ENCODE peak calls at places on chromosomes 11 and 22, in four cellular contexts. C is HCT116, N is K562, A is H1. B is an unnamed sample.

GRCh38 chr11:22634897-22635629 is 9.4 kb upstream of the FANCF start:
- DNase-seq in C (no peak), N (no peak), A (no peak), B (peak)

GRCh38 chr22:41513391-41513790 is 30.9 kb downstream of the POLR3H start:
- DNase-seq in C (no peak), N (no peak), A (no peak), B (no peak)

GRCh38 chr11:5620606-5621521 is 3.9 kb upstream of the TRIM34 start:
- DNase-seq in C (no peak), N (peak), A (no peak), B (peak)

GRCh38 chr11:86923993-86924766 is 31.0 kb downstream of the FZD4 start:
- DNase-seq in C (no peak), N (no peak), A (peak), B (peak)

GRCh38 chr11:92224394-92225205 is at the start of gene FAT3:
- DNase-seq in C (no peak), N (no peak), A (no peak), B (no peak)

GRCh38 chr11:64531906-64532312 is 59.1 kb upstream of the SLC22A12 start:
- DNase-seq in C (no peak), N (no peak), A (no peak), B (no peak)

GRCh38 chr22:38311331-38311635 is 6.0 kb downstream of the CSNK1E start:
- DNase-seq in C (no peak), N (no peak), A (no peak), B (no peak)

GRCh38 chr22:47115921-47116320 is 353.5 kb downstream of the TBC1D22A start:
- DNase-seq in C (no peak), N (no peak), A (no peak), B (no peak)

GRCh38 chr11:18299724-18300123 is 22.2 kb downstream of the HPS5 start:
- DNase-seq in C (no peak), N (no peak), A (no peak), B (no peak)

GRCh38 chr11:45869551-45869950 is 15.9 kb upstream of the MAPK8IP1 start:
- DNase-seq in C (no peak), N (no peak), A (no peak), B (no peak)

GRCh38 chr22:37095113-37095512 is 14.4 kb downstream of the TMPRSS6 start:
- DNase-seq in C (no peak), N (no peak), A (no peak), B (no peak)

GRCh38 chr11:64661622-64662021 is 61.4 kb downstream of the NRXN2 start:
- DNase-seq in C (no peak), N (no peak), A (no peak), B (no peak)

GRCh38 chr11:67504023-67504949 is 877 bp downstream of the PITPNM1 start:
- DNase-seq in C (no peak), N (peak), A (no peak), B (no peak)

GRCh38 chr11:64123679-64124078 is 42.2 kb downstream of the MACROD1 start:
- DNase-seq in C (no peak), N (no peak), A (no peak), B (no peak)

GRCh38 chr11:13781153-13781552 is 112.7 kb downstream of the FAR1 start:
- DNase-seq in C (no peak), N (no peak), A (no peak), B (peak)

GRCh38 chr11:11163256-11163655 is 189.8 kb downstream of the CSNK2A3 start:
- DNase-seq in C (peak), N (peak), A (no peak), B (peak)

GRCh38 chr22:36409911-36410756 is 22.4 kb upstream of the MYH9 start:
- DNase-seq in C (peak), N (peak), A (peak), B (peak)

GRCh38 chr11:1884123-1884415 is 7.6 kb downstream of the PRR33 start:
- DNase-seq in C (no peak), N (no peak), A (no peak), B (no peak)

GRCh38 chr11:35166369-35167360 is 27.7 kb downstream of the CD44 start:
- DNase-seq in C (peak), N (no peak), A (no peak), B (no peak)

GRCh38 chr11:20564811-20565210 is 34.6 kb upstream of the SLC6A5 start:
- DNase-seq in C (no peak), N (no peak), A (no peak), B (no peak)
- TF ChIP-seq FOSL1 in C (no peak), N (no peak), A (no peak), B (no peak)

DNA sequence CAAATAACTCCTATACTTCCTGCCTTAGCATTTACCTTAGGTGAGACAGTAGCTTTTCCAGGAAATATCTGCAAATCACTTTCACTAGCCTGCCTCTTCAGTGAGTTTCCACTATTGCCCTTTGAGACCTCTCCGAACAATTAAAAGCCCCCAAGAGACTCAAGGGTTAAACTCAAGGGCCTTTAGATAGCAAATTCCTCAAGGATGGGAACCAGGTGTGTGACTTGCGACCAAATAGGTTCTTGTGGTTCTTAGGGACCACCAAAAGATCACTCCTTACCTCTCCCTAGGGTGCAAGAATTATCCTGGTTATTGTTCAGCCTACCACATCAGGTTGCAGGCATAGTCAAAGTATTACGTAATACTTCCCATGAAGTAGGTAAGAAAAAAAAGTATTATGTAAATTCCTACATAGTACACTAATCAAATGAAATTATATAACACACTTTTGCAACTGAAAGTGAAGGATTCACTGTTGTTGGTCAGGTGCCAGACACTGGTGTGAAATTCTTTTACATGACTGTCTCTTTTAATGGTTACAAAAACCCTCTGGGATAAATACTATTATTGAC is 1.4 kb upstream of the RDX start:
- DNase-seq in C (no peak), N (no peak), A (no peak), B (no peak)
- TF ChIP-seq FOSL1 in C (no peak), N (no peak), A (no peak), B (no peak)

GRCh38 chr11:111081021-111081511 is 164.5 kb upstream of the POU2AF2 start:
- DNase-seq in C (no peak), N (no peak), A (no peak), B (no peak)

DNA sequence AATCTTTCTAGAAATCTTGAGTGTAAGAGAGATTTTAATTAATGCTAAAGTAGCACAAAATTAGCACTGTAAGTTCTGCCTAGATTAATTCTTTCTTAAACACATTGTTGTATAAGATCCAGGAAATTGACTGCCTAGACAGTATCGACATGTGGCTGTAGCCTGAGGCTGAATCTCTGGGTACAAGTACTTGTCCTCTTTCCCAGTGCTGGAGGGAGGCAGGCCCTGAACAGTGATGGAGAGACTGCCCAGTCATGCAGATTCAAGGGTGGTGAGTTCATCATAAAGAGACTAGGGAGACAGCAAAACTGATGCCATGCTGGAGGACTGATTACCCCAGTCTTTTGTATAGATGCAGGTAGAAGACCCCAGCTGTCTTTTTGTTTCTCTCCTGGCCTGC is 167.6 kb upstream of the POU2AF2 start:
- DNase-seq in C (no peak), N (no peak), A (no peak), B (no peak)
- TF ChIP-seq FOSL1 in C (no peak), N (no peak), A (no peak), B (no peak)

GRCh38 chr11:6925636-6926207 is 504 bp upstream of the ZNF215 start:
- DNase-seq in C (peak), N (peak), A (no peak), B (no peak)

GRCh38 chr11:6925007-6925577 is 1.1 kb upstream of the ZNF215 start:
- DNase-seq in C (no peak), N (no peak), A (no peak), B (no peak)

GRCh38 chr11:6928916-6929315 is 2.7 kb downstream of the ZNF215 start:
- DNase-seq in C (no peak), N (no peak), A (no peak), B (no peak)

GRCh38 chr11:6926208-6927029 is at the start of gene ZNF215:
- DNase-seq in C (peak), N (peak), A (peak), B (no peak)

DNA sequence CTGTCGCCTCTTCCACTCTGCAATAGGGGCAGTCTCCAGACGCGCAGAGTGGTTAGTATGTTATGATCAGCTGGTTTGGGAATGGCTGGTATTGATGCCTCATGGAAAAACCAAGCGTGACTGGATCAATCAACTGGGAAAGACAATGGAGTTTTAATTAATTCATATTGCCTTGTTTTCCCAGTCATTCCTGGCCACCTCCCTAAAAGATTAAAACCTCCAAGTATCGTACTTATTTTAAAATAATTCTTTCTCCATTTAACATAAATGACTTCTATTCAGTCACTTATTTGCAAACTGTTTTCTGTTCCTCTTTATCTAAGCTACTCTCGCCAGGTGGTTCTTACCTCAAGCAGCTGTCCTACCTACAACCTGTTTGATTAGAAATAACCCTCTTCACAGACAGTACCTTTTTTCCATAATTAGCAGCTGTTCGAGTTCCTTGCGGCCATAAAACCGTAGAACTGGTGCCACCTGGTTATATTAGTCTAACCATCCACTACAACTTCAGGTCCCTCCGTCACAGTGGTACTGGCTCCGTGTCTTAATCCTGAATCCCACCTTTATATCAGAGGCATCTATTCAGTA is 898 bp downstream of the ZNF215 start:
- DNase-seq in C (peak), N (no peak), A (no peak), B (no peak)
- TF ChIP-seq FOSL1 in C (no peak), N (no peak), A (no peak), B (no peak)

GRCh38 chr11:131600591-131600990 is 230.2 kb downstream of the NTM start:
- DNase-seq in C (no peak), N (no peak), A (no peak), B (no peak)

GRCh38 chr11:131601586-131601985 is 231.2 kb downstream of the NTM start:
- DNase-seq in C (no peak), N (no peak), A (no peak), B (no peak)

GRCh38 chr11:131598305-131598704 is 227.9 kb downstream of the NTM start:
- DNase-seq in C (no peak), N (no peak), A (no peak), B (no peak)

GRCh38 chr11:131595812-131596211 is 225.4 kb downstream of the NTM start:
- DNase-seq in C (no peak), N (no peak), A (no peak), B (no peak)

DNA sequence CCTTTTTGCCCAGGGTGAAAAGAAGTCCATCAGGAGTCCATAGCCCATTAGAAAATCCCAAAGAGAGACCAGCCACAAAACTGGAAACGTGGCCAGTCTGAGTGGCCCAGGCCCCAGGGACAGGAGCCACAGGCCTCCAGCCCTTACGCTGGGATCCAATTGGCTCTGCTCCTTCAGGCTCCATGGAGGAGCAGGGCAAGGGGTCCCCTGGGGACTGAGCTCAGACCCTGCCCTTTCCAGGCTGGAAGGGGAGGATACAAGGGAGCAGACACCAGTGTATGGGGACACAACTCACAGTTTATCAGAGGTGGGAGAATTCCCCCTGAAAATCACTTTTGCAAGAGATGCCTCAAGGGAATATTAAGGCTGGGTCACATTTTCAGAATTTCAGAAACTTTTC is 227.5 kb downstream of the NTM start:
- DNase-seq in C (no peak), N (no peak), A (no peak), B (no peak)
- TF ChIP-seq FOSL1 in C (no peak), N (no peak), A (no peak), B (no peak)

GRCh38 chr11:112613051-112613972 is 347.9 kb upstream of the NCAM1 start:
- DNase-seq in C (peak), N (no peak), A (no peak), B (peak)

GRCh38 chr11:112614605-112615004 is 346.6 kb upstream of the NCAM1 start:
- DNase-seq in C (no peak), N (no peak), A (no peak), B (no peak)

GRCh38 chr11:112617089-112617407 is 344.2 kb upstream of the NCAM1 start:
- DNase-seq in C (no peak), N (no peak), A (no peak), B (no peak)

GRCh38 chr11:112616292-112617088 is 344.7 kb upstream of the NCAM1 start:
- DNase-seq in C (no peak), N (no peak), A (no peak), B (no peak)

GRCh38 chr11:112615238-112615637 is 346.0 kb upstream of the NCAM1 start:
- DNase-seq in C (no peak), N (no peak), A (no peak), B (no peak)
- TF ChIP-seq FOSL1 in C (no peak), N (no peak), A (no peak), B (no peak)

GRCh38 chr11:12284321-12285050 is 92.9 kb upstream of the PARVA start:
- DNase-seq in C (no peak), N (no peak), A (no peak), B (no peak)
- TF ChIP-seq FOSL1 in C (no peak), N (no peak), A (no peak), B (no peak)

B was measured in HepG2.